ENCODE peak calls at places on chromosomes 5 and 9, in nine cellular contexts. One of them, this sample, is unnamed.

GRCh38 chr5:114097570-114097969 is 264.3 kb upstream of the KCNN2 start:
- DNase-seq in T-helper 2 cell: no peak
- DNase-seq in NCI-H774: no peak
- DNase-seq in body of pancreas: peak
- DNase-seq in activated T-helper 2 cell treated with anti-CD3 and anti-CD28 coated beads, Interferon-gamma antibody, Interleukin-2, Interleukin-4, amounts not matched to agents 10 μg/mL and 5 μg/mL and 100 μg/mL, durations not matched to agents 14 hours and 24 hours and 36 hours: no peak
- DNase-seq in activated CD8-positive, alpha-beta memory T cell treated with anti-CD3 and anti-CD28 coated beads for 1 hour: no peak
- DNase-seq in breast epithelium: no peak
- DNase-seq in NCI-H2029: no peak
- DNase-seq in GM12864: no peak
- DNase-seq in this sample: no peak

GRCh38 chr5:180090769-180091546 is 19.4 kb upstream of the RNF130 start:
- DNase-seq in activated T-helper 2 cell treated with anti-CD3 and anti-CD28 coated beads, Interferon-gamma antibody, Interleukin-2, Interleukin-4, amounts not matched to agents 10 μg/mL and 5 μg/mL and 100 μg/mL, durations not matched to agents 14 hours and 24 hours and 36 hours: no peak
- DNase-seq in activated CD8-positive, alpha-beta memory T cell treated with anti-CD3 and anti-CD28 coated beads for 1 hour: no peak
- DNase-seq in breast epithelium: no peak
- DNase-seq in NCI-H2029: no peak
- DNase-seq in GM12864: no peak
- DNase-seq in body of pancreas: peak
- DNase-seq in NCI-H774: no peak
- DNase-seq in T-helper 2 cell: no peak
- DNase-seq in this sample: peak

GRCh38 chr5:170640731-170641588 is 137.1 kb downstream of the KCNIP1 start:
- DNase-seq in activated T-helper 2 cell treated with anti-CD3 and anti-CD28 coated beads, Interferon-gamma antibody, Interleukin-2, Interleukin-4, amounts not matched to agents 10 μg/mL and 5 μg/mL and 100 μg/mL, durations not matched to agents 14 hours and 24 hours and 36 hours: no peak
- DNase-seq in body of pancreas: no peak
- DNase-seq in NCI-H774: no peak
- DNase-seq in activated CD8-positive, alpha-beta memory T cell treated with anti-CD3 and anti-CD28 coated beads for 1 hour: no peak
- DNase-seq in T-helper 2 cell: no peak
- DNase-seq in breast epithelium: no peak
- DNase-seq in NCI-H2029: no peak
- DNase-seq in GM12864: no peak
- DNase-seq in this sample: no peak

GRCh38 chr5:32542216-32543059 is 42.9 kb upstream of the SUB1 start:
- DNase-seq in body of pancreas: no peak
- DNase-seq in breast epithelium: no peak
- DNase-seq in NCI-H2029: no peak
- DNase-seq in NCI-H774: no peak
- DNase-seq in activated CD8-positive, alpha-beta memory T cell treated with anti-CD3 and anti-CD28 coated beads for 1 hour: no peak
- DNase-seq in T-helper 2 cell: no peak
- DNase-seq in activated T-helper 2 cell treated with anti-CD3 and anti-CD28 coated beads, Interferon-gamma antibody, Interleukin-2, Interleukin-4, amounts not matched to agents 10 μg/mL and 5 μg/mL and 100 μg/mL, durations not matched to agents 14 hours and 24 hours and 36 hours: peak
- DNase-seq in GM12864: peak
- DNase-seq in this sample: no peak

GRCh38 chr9:134585746-134586706 is 55.6 kb upstream of the COL5A1 start:
- DNase-seq in activated CD8-positive, alpha-beta memory T cell treated with anti-CD3 and anti-CD28 coated beads for 1 hour: no peak
- DNase-seq in NCI-H774: no peak
- DNase-seq in breast epithelium: peak
- DNase-seq in T-helper 2 cell: no peak
- DNase-seq in activated T-helper 2 cell treated with anti-CD3 and anti-CD28 coated beads, Interferon-gamma antibody, Interleukin-2, Interleukin-4, amounts not matched to agents 10 μg/mL and 5 μg/mL and 100 μg/mL, durations not matched to agents 14 hours and 24 hours and 36 hours: no peak
- DNase-seq in body of pancreas: no peak
- DNase-seq in NCI-H2029: no peak
- DNase-seq in GM12864: no peak
- DNase-seq in this sample: peak

GRCh38 chr5:127053049-127053448 is 20.3 kb downstream of the C5orf63 start:
- DNase-seq in NCI-H774: no peak
- DNase-seq in activated CD8-positive, alpha-beta memory T cell treated with anti-CD3 and anti-CD28 coated beads for 1 hour: no peak
- DNase-seq in NCI-H2029: peak
- DNase-seq in activated T-helper 2 cell treated with anti-CD3 and anti-CD28 coated beads, Interferon-gamma antibody, Interleukin-2, Interleukin-4, amounts not matched to agents 10 μg/mL and 5 μg/mL and 100 μg/mL, durations not matched to agents 14 hours and 24 hours and 36 hours: no peak
- DNase-seq in T-helper 2 cell: no peak
- DNase-seq in body of pancreas: no peak
- DNase-seq in GM12864: no peak
- DNase-seq in breast epithelium: no peak
- DNase-seq in this sample: no peak

GRCh38 chr9:90964101-90965020 is 162.7 kb downstream of the SYK start:
- DNase-seq in breast epithelium: no peak
- DNase-seq in T-helper 2 cell: no peak
- DNase-seq in activated T-helper 2 cell treated with anti-CD3 and anti-CD28 coated beads, Interferon-gamma antibody, Interleukin-2, Interleukin-4, amounts not matched to agents 10 μg/mL and 5 μg/mL and 100 μg/mL, durations not matched to agents 14 hours and 24 hours and 36 hours: peak
- DNase-seq in NCI-H774: no peak
- DNase-seq in NCI-H2029: peak
- DNase-seq in activated CD8-positive, alpha-beta memory T cell treated with anti-CD3 and anti-CD28 coated beads for 1 hour: no peak
- DNase-seq in GM12864: no peak
- DNase-seq in body of pancreas: peak
- DNase-seq in this sample: peak

GRCh38 chr5:78537821-78538220 is 110.8 kb downstream of the LHFPL2 start:
- DNase-seq in activated CD8-positive, alpha-beta memory T cell treated with anti-CD3 and anti-CD28 coated beads for 1 hour: no peak
- DNase-seq in GM12864: no peak
- DNase-seq in body of pancreas: peak
- DNase-seq in activated T-helper 2 cell treated with anti-CD3 and anti-CD28 coated beads, Interferon-gamma antibody, Interleukin-2, Interleukin-4, amounts not matched to agents 10 μg/mL and 5 μg/mL and 100 μg/mL, durations not matched to agents 14 hours and 24 hours and 36 hours: no peak
- DNase-seq in NCI-H2029: peak
- DNase-seq in NCI-H774: no peak
- DNase-seq in T-helper 2 cell: no peak
- DNase-seq in breast epithelium: no peak
- DNase-seq in this sample: no peak

GRCh38 chr9:133854785-133855184 is 116.6 kb upstream of the SARDH start:
- DNase-seq in breast epithelium: no peak
- DNase-seq in NCI-H774: no peak
- DNase-seq in GM12864: no peak
- DNase-seq in T-helper 2 cell: no peak
- DNase-seq in body of pancreas: no peak
- DNase-seq in activated T-helper 2 cell treated with anti-CD3 and anti-CD28 coated beads, Interferon-gamma antibody, Interleukin-2, Interleukin-4, amounts not matched to agents 10 μg/mL and 5 μg/mL and 100 μg/mL, durations not matched to agents 14 hours and 24 hours and 36 hours: no peak
- DNase-seq in NCI-H2029: no peak
- DNase-seq in activated CD8-positive, alpha-beta memory T cell treated with anti-CD3 and anti-CD28 coated beads for 1 hour: no peak
- DNase-seq in this sample: no peak

GRCh38 chr9:136855461-136856077 is 3.4 kb downstream of the MAMDC4 start:
- DNase-seq in breast epithelium: no peak
- DNase-seq in activated T-helper 2 cell treated with anti-CD3 and anti-CD28 coated beads, Interferon-gamma antibody, Interleukin-2, Interleukin-4, amounts not matched to agents 10 μg/mL and 5 μg/mL and 100 μg/mL, durations not matched to agents 14 hours and 24 hours and 36 hours: no peak
- DNase-seq in NCI-H2029: no peak
- DNase-seq in NCI-H774: no peak
- DNase-seq in activated CD8-positive, alpha-beta memory T cell treated with anti-CD3 and anti-CD28 coated beads for 1 hour: no peak
- DNase-seq in body of pancreas: no peak
- DNase-seq in T-helper 2 cell: no peak
- DNase-seq in GM12864: no peak
- DNase-seq in this sample: peak

GRCh38 chr9:123697686-123698085 is 232.2 kb downstream of the DENND1A start:
- DNase-seq in activated CD8-positive, alpha-beta memory T cell treated with anti-CD3 and anti-CD28 coated beads for 1 hour: no peak
- DNase-seq in T-helper 2 cell: no peak
- DNase-seq in NCI-H2029: no peak
- DNase-seq in body of pancreas: no peak
- DNase-seq in breast epithelium: no peak
- DNase-seq in NCI-H774: no peak
- DNase-seq in activated T-helper 2 cell treated with anti-CD3 and anti-CD28 coated beads, Interferon-gamma antibody, Interleukin-2, Interleukin-4, amounts not matched to agents 10 μg/mL and 5 μg/mL and 100 μg/mL, durations not matched to agents 14 hours and 24 hours and 36 hours: no peak
- DNase-seq in GM12864: no peak
- DNase-seq in this sample: no peak

GRCh38 chr9:318646-319045 is 104.0 kb downstream of the DOCK8 start:
- DNase-seq in GM12864: no peak
- DNase-seq in body of pancreas: no peak
- DNase-seq in breast epithelium: no peak
- DNase-seq in T-helper 2 cell: no peak
- DNase-seq in NCI-H2029: peak
- DNase-seq in NCI-H774: no peak
- DNase-seq in activated CD8-positive, alpha-beta memory T cell treated with anti-CD3 and anti-CD28 coated beads for 1 hour: no peak
- DNase-seq in activated T-helper 2 cell treated with anti-CD3 and anti-CD28 coated beads, Interferon-gamma antibody, Interleukin-2, Interleukin-4, amounts not matched to agents 10 μg/mL and 5 μg/mL and 100 μg/mL, durations not matched to agents 14 hours and 24 hours and 36 hours: no peak
- DNase-seq in this sample: no peak

GRCh38 chr5:171425596-171426244 is 6.3 kb downstream of the FGF18 start:
- DNase-seq in body of pancreas: no peak
- DNase-seq in NCI-H2029: no peak
- DNase-seq in activated T-helper 2 cell treated with anti-CD3 and anti-CD28 coated beads, Interferon-gamma antibody, Interleukin-2, Interleukin-4, amounts not matched to agents 10 μg/mL and 5 μg/mL and 100 μg/mL, durations not matched to agents 14 hours and 24 hours and 36 hours: no peak
- DNase-seq in GM12864: no peak
- DNase-seq in activated CD8-positive, alpha-beta memory T cell treated with anti-CD3 and anti-CD28 coated beads for 1 hour: no peak
- DNase-seq in T-helper 2 cell: no peak
- DNase-seq in breast epithelium: no peak
- DNase-seq in NCI-H774: no peak
- DNase-seq in this sample: no peak

GRCh38 chr5:129904102-129904666 is at the start of gene CHSY3:
- DNase-seq in GM12864: no peak
- DNase-seq in body of pancreas: peak
- DNase-seq in activated T-helper 2 cell treated with anti-CD3 and anti-CD28 coated beads, Interferon-gamma antibody, Interleukin-2, Interleukin-4, amounts not matched to agents 10 μg/mL and 5 μg/mL and 100 μg/mL, durations not matched to agents 14 hours and 24 hours and 36 hours: peak
- DNase-seq in T-helper 2 cell: no peak
- DNase-seq in breast epithelium: peak
- DNase-seq in NCI-H774: peak
- DNase-seq in NCI-H2029: peak
- DNase-seq in activated CD8-positive, alpha-beta memory T cell treated with anti-CD3 and anti-CD28 coated beads for 1 hour: no peak
- DNase-seq in this sample: peak

GRCh38 chr9:131454028-131454427 is 48.7 kb upstream of the POMT1 start:
- DNase-seq in GM12864: no peak
- DNase-seq in body of pancreas: no peak
- DNase-seq in NCI-H2029: no peak
- DNase-seq in NCI-H774: no peak
- DNase-seq in T-helper 2 cell: no peak
- DNase-seq in breast epithelium: no peak
- DNase-seq in activated T-helper 2 cell treated with anti-CD3 and anti-CD28 coated beads, Interferon-gamma antibody, Interleukin-2, Interleukin-4, amounts not matched to agents 10 μg/mL and 5 μg/mL and 100 μg/mL, durations not matched to agents 14 hours and 24 hours and 36 hours: no peak
- DNase-seq in activated CD8-positive, alpha-beta memory T cell treated with anti-CD3 and anti-CD28 coated beads for 1 hour: no peak
- DNase-seq in this sample: no peak

GRCh38 chr5:115366223-115366622 is 69.8 kb upstream of the CCDC112 start:
- DNase-seq in NCI-H2029: no peak
- DNase-seq in activated T-helper 2 cell treated with anti-CD3 and anti-CD28 coated beads, Interferon-gamma antibody, Interleukin-2, Interleukin-4, amounts not matched to agents 10 μg/mL and 5 μg/mL and 100 μg/mL, durations not matched to agents 14 hours and 24 hours and 36 hours: no peak
- DNase-seq in GM12864: no peak
- DNase-seq in body of pancreas: no peak
- DNase-seq in T-helper 2 cell: no peak
- DNase-seq in NCI-H774: no peak
- DNase-seq in breast epithelium: no peak
- DNase-seq in activated CD8-positive, alpha-beta memory T cell treated with anti-CD3 and anti-CD28 coated beads for 1 hour: no peak
- DNase-seq in this sample: no peak

GRCh38 chr5:129963359-129963758 is 59.1 kb downstream of the CHSY3 start:
- DNase-seq in NCI-H2029: no peak
- DNase-seq in T-helper 2 cell: no peak
- DNase-seq in breast epithelium: no peak
- DNase-seq in NCI-H774: no peak
- DNase-seq in activated CD8-positive, alpha-beta memory T cell treated with anti-CD3 and anti-CD28 coated beads for 1 hour: no peak
- DNase-seq in body of pancreas: no peak
- DNase-seq in activated T-helper 2 cell treated with anti-CD3 and anti-CD28 coated beads, Interferon-gamma antibody, Interleukin-2, Interleukin-4, amounts not matched to agents 10 μg/mL and 5 μg/mL and 100 μg/mL, durations not matched to agents 14 hours and 24 hours and 36 hours: no peak
- DNase-seq in GM12864: no peak
- DNase-seq in this sample: no peak

GRCh38 chr9:124088476-124088837 is 76.9 kb downstream of the LHX2 start:
- DNase-seq in NCI-H774: no peak
- DNase-seq in T-helper 2 cell: no peak
- DNase-seq in GM12864: no peak
- DNase-seq in NCI-H2029: no peak
- DNase-seq in breast epithelium: no peak
- DNase-seq in body of pancreas: no peak
- DNase-seq in activated T-helper 2 cell treated with anti-CD3 and anti-CD28 coated beads, Interferon-gamma antibody, Interleukin-2, Interleukin-4, amounts not matched to agents 10 μg/mL and 5 μg/mL and 100 μg/mL, durations not matched to agents 14 hours and 24 hours and 36 hours: no peak
- DNase-seq in activated CD8-positive, alpha-beta memory T cell treated with anti-CD3 and anti-CD28 coated beads for 1 hour: no peak
- DNase-seq in this sample: no peak

GRCh38 chr5:40784027-40784653 is 14.0 kb downstream of the PRKAA1 start:
- DNase-seq in GM12864: no peak
- DNase-seq in NCI-H774: no peak
- DNase-seq in body of pancreas: no peak
- DNase-seq in activated T-helper 2 cell treated with anti-CD3 and anti-CD28 coated beads, Interferon-gamma antibody, Interleukin-2, Interleukin-4, amounts not matched to agents 10 μg/mL and 5 μg/mL and 100 μg/mL, durations not matched to agents 14 hours and 24 hours and 36 hours: no peak
- DNase-seq in T-helper 2 cell: no peak
- DNase-seq in activated CD8-positive, alpha-beta memory T cell treated with anti-CD3 and anti-CD28 coated beads for 1 hour: no peak
- DNase-seq in breast epithelium: no peak
- DNase-seq in NCI-H2029: no peak
- DNase-seq in this sample: peak

GRCh38 chr5:17090839-17091238 is 126.6 kb upstream of the BASP1 start:
- DNase-seq in breast epithelium: no peak
- DNase-seq in GM12864: no peak
- DNase-seq in activated CD8-positive, alpha-beta memory T cell treated with anti-CD3 and anti-CD28 coated beads for 1 hour: no peak
- DNase-seq in body of pancreas: no peak
- DNase-seq in T-helper 2 cell: no peak
- DNase-seq in NCI-H2029: no peak
- DNase-seq in activated T-helper 2 cell treated with anti-CD3 and anti-CD28 coated beads, Interferon-gamma antibody, Interleukin-2, Interleukin-4, amounts not matched to agents 10 μg/mL and 5 μg/mL and 100 μg/mL, durations not matched to agents 14 hours and 24 hours and 36 hours: no peak
- DNase-seq in NCI-H774: no peak
- DNase-seq in this sample: no peak

GRCh38 chr9:34592895-34593601 is 3.5 kb upstream of the CNTFR start:
- DNase-seq in body of pancreas: peak
- DNase-seq in breast epithelium: peak
- DNase-seq in activated CD8-positive, alpha-beta memory T cell treated with anti-CD3 and anti-CD28 coated beads for 1 hour: no peak
- DNase-seq in NCI-H774: no peak
- DNase-seq in activated T-helper 2 cell treated with anti-CD3 and anti-CD28 coated beads, Interferon-gamma antibody, Interleukin-2, Interleukin-4, amounts not matched to agents 10 μg/mL and 5 μg/mL and 100 μg/mL, durations not matched to agents 14 hours and 24 hours and 36 hours: no peak
- DNase-seq in GM12864: no peak
- DNase-seq in NCI-H2029: no peak
- DNase-seq in T-helper 2 cell: no peak
- DNase-seq in this sample: peak

GRCh38 chr9:131530930-131531832 is at the start of gene UCK1:
- DNase-seq in activated T-helper 2 cell treated with anti-CD3 and anti-CD28 coated beads, Interferon-gamma antibody, Interleukin-2, Interleukin-4, amounts not matched to agents 10 μg/mL and 5 μg/mL and 100 μg/mL, durations not matched to agents 14 hours and 24 hours and 36 hours: peak
- DNase-seq in NCI-H2029: peak
- DNase-seq in activated CD8-positive, alpha-beta memory T cell treated with anti-CD3 and anti-CD28 coated beads for 1 hour: peak
- DNase-seq in body of pancreas: peak
- DNase-seq in breast epithelium: peak
- DNase-seq in NCI-H774: peak
- DNase-seq in T-helper 2 cell: peak
- DNase-seq in GM12864: peak
- DNase-seq in this sample: peak

GRCh38 chr5:94524841-94525697 is 93.3 kb downstream of the KIAA0825 start:
- DNase-seq in NCI-H2029: peak
- DNase-seq in GM12864: peak
- DNase-seq in breast epithelium: no peak
- DNase-seq in activated T-helper 2 cell treated with anti-CD3 and anti-CD28 coated beads, Interferon-gamma antibody, Interleukin-2, Interleukin-4, amounts not matched to agents 10 μg/mL and 5 μg/mL and 100 μg/mL, durations not matched to agents 14 hours and 24 hours and 36 hours: no peak
- DNase-seq in body of pancreas: no peak
- DNase-seq in NCI-H774: peak
- DNase-seq in T-helper 2 cell: no peak
- DNase-seq in activated CD8-positive, alpha-beta memory T cell treated with anti-CD3 and anti-CD28 coated beads for 1 hour: no peak
- DNase-seq in this sample: no peak

GRCh38 chr9:127950513-127951210 is 13.0 kb upstream of the DPM2 start:
- DNase-seq in body of pancreas: peak
- DNase-seq in activated CD8-positive, alpha-beta memory T cell treated with anti-CD3 and anti-CD28 coated beads for 1 hour: no peak
- DNase-seq in GM12864: no peak
- DNase-seq in NCI-H774: no peak
- DNase-seq in T-helper 2 cell: no peak
- DNase-seq in NCI-H2029: no peak
- DNase-seq in breast epithelium: no peak
- DNase-seq in activated T-helper 2 cell treated with anti-CD3 and anti-CD28 coated beads, Interferon-gamma antibody, Interleukin-2, Interleukin-4, amounts not matched to agents 10 μg/mL and 5 μg/mL and 100 μg/mL, durations not matched to agents 14 hours and 24 hours and 36 hours: no peak
- DNase-seq in this sample: no peak

GRCh38 chr9:14433841-14434511 is 120.0 kb upstream of the NFIB start:
- DNase-seq in T-helper 2 cell: no peak
- DNase-seq in activated CD8-positive, alpha-beta memory T cell treated with anti-CD3 and anti-CD28 coated beads for 1 hour: no peak
- DNase-seq in body of pancreas: peak
- DNase-seq in GM12864: no peak
- DNase-seq in activated T-helper 2 cell treated with anti-CD3 and anti-CD28 coated beads, Interferon-gamma antibody, Interleukin-2, Interleukin-4, amounts not matched to agents 10 μg/mL and 5 μg/mL and 100 μg/mL, durations not matched to agents 14 hours and 24 hours and 36 hours: no peak
- DNase-seq in NCI-H2029: no peak
- DNase-seq in NCI-H774: peak
- DNase-seq in breast epithelium: no peak
- DNase-seq in this sample: no peak

GRCh38 chr9:72583370-72583769 is 62.0 kb downstream of the TMC1 start:
- DNase-seq in NCI-H774: no peak
- DNase-seq in activated T-helper 2 cell treated with anti-CD3 and anti-CD28 coated beads, Interferon-gamma antibody, Interleukin-2, Interleukin-4, amounts not matched to agents 10 μg/mL and 5 μg/mL and 100 μg/mL, durations not matched to agents 14 hours and 24 hours and 36 hours: no peak
- DNase-seq in activated CD8-positive, alpha-beta memory T cell treated with anti-CD3 and anti-CD28 coated beads for 1 hour: no peak
- DNase-seq in GM12864: no peak
- DNase-seq in breast epithelium: no peak
- DNase-seq in body of pancreas: no peak
- DNase-seq in T-helper 2 cell: no peak
- DNase-seq in NCI-H2029: no peak
- DNase-seq in this sample: no peak

GRCh38 chr5:136021016-136021405 is 7.8 kb upstream of the TGFBI start:
- DNase-seq in NCI-H2029: no peak
- DNase-seq in breast epithelium: no peak
- DNase-seq in GM12864: no peak
- DNase-seq in body of pancreas: no peak
- DNase-seq in NCI-H774: no peak
- DNase-seq in activated T-helper 2 cell treated with anti-CD3 and anti-CD28 coated beads, Interferon-gamma antibody, Interleukin-2, Interleukin-4, amounts not matched to agents 10 μg/mL and 5 μg/mL and 100 μg/mL, durations not matched to agents 14 hours and 24 hours and 36 hours: no peak
- DNase-seq in T-helper 2 cell: no peak
- DNase-seq in activated CD8-positive, alpha-beta memory T cell treated with anti-CD3 and anti-CD28 coated beads for 1 hour: no peak
- DNase-seq in this sample: no peak

GRCh38 chr5:164256954-164257353 is 751.5 kb downstream of the MAT2B start:
- DNase-seq in breast epithelium: no peak
- DNase-seq in NCI-H2029: no peak
- DNase-seq in T-helper 2 cell: no peak
- DNase-seq in activated CD8-positive, alpha-beta memory T cell treated with anti-CD3 and anti-CD28 coated beads for 1 hour: no peak
- DNase-seq in GM12864: no peak
- DNase-seq in activated T-helper 2 cell treated with anti-CD3 and anti-CD28 coated beads, Interferon-gamma antibody, Interleukin-2, Interleukin-4, amounts not matched to agents 10 μg/mL and 5 μg/mL and 100 μg/mL, durations not matched to agents 14 hours and 24 hours and 36 hours: no peak
- DNase-seq in NCI-H774: no peak
- DNase-seq in body of pancreas: peak
- DNase-seq in this sample: no peak

GRCh38 chr5:120327180-120327579 is 136.9 kb upstream of the PRR16 start:
- DNase-seq in breast epithelium: no peak
- DNase-seq in body of pancreas: no peak
- DNase-seq in NCI-H2029: no peak
- DNase-seq in GM12864: no peak
- DNase-seq in activated CD8-positive, alpha-beta memory T cell treated with anti-CD3 and anti-CD28 coated beads for 1 hour: no peak
- DNase-seq in T-helper 2 cell: no peak
- DNase-seq in activated T-helper 2 cell treated with anti-CD3 and anti-CD28 coated beads, Interferon-gamma antibody, Interleukin-2, Interleukin-4, amounts not matched to agents 10 μg/mL and 5 μg/mL and 100 μg/mL, durations not matched to agents 14 hours and 24 hours and 36 hours: no peak
- DNase-seq in NCI-H774: no peak
- DNase-seq in this sample: no peak

GRCh38 chr5:90830058-90830457 is 271.5 kb downstream of the ADGRV1 start:
- DNase-seq in GM12864: no peak
- DNase-seq in NCI-H774: no peak
- DNase-seq in breast epithelium: no peak
- DNase-seq in T-helper 2 cell: no peak
- DNase-seq in activated T-helper 2 cell treated with anti-CD3 and anti-CD28 coated beads, Interferon-gamma antibody, Interleukin-2, Interleukin-4, amounts not matched to agents 10 μg/mL and 5 μg/mL and 100 μg/mL, durations not matched to agents 14 hours and 24 hours and 36 hours: no peak
- DNase-seq in activated CD8-positive, alpha-beta memory T cell treated with anti-CD3 and anti-CD28 coated beads for 1 hour: no peak
- DNase-seq in body of pancreas: no peak
- DNase-seq in NCI-H2029: no peak
- DNase-seq in this sample: peak

GRCh38 chr9:95506692-95507455 is 9.9 kb downstream of the PTCH1 start:
- DNase-seq in T-helper 2 cell: no peak
- DNase-seq in body of pancreas: peak
- DNase-seq in activated CD8-positive, alpha-beta memory T cell treated with anti-CD3 and anti-CD28 coated beads for 1 hour: no peak
- DNase-seq in breast epithelium: no peak
- DNase-seq in NCI-H774: no peak
- DNase-seq in GM12864: no peak
- DNase-seq in activated T-helper 2 cell treated with anti-CD3 and anti-CD28 coated beads, Interferon-gamma antibody, Interleukin-2, Interleukin-4, amounts not matched to agents 10 μg/mL and 5 μg/mL and 100 μg/mL, durations not matched to agents 14 hours and 24 hours and 36 hours: no peak
- DNase-seq in NCI-H2029: peak
- DNase-seq in this sample: peak

This sample was measured in colonic mucosa.